ENCODE peak calls at places on chromosome 11, in eight cellular contexts. Q is CD4-positive, alpha-beta T cell; X is colonic mucosa; V is lower lobe of right lung; B is pancreas; S is astrocyte; K is GM23248; E is SK-N-MC. G is an unnamed sample.

GRCh38 chr11:57363681-57364080 is 17.3 kb downstream of the PRG3 start:
- DNase-seq in Q (no peak), X (no peak), V (no peak), B (no peak), S (no peak), K (no peak), E (no peak), G (no peak)

GRCh38 chr11:131889146-131889577 is 518.7 kb downstream of the NTM start:
- DNase-seq in Q (no peak), X (no peak), V (no peak), B (no peak), S (peak; percentile 87), K (peak; percentile 87), E (no peak), G (no peak)

GRCh38 chr11:119222308-119222707 is 16.2 kb downstream of the CBL start:
- DNase-seq in Q (no peak), X (no peak), V (no peak), B (no peak), S (peak; percentile 44), K (peak; percentile 72), E (no peak), G (no peak)

GRCh38 chr11:70497536-70498075 is 99.3 kb downstream of the CTTN start:
- DNase-seq in Q (no peak), X (no peak), V (peak; percentile 24), B (no peak), S (no peak), K (no peak), E (no peak), G (peak; percentile 3)

GRCh38 chr11:92941676-92942571 is 27.5 kb upstream of the MTNR1B start:
- DNase-seq in Q (no peak), X (peak; percentile 24), V (no peak), B (no peak), S (peak; percentile 10), K (peak; percentile 63), E (no peak), G (no peak)

GRCh38 chr11:123434262-123434661 is 4.2 kb downstream of the GRAMD1B start:
- DNase-seq in Q (no peak), X (no peak), V (no peak), B (no peak), S (peak; percentile 5), K (peak; percentile 59), E (no peak), G (no peak)

GRCh38 chr11:73029408-73029807 is 112.7 kb downstream of the FCHSD2 start:
- DNase-seq in Q (no peak), X (no peak), V (no peak), B (no peak), S (no peak), K (no peak), E (no peak), G (no peak)

GRCh38 chr11:67384851-67385366 is 6.9 kb upstream of the RAD9A start:
- DNase-seq in Q (no peak), X (no peak), V (no peak), B (no peak), S (peak; percentile 34), K (peak; percentile 68), E (no peak), G (no peak)

GRCh38 chr11:64235427-64236161 is 1.2 kb downstream of the VEGFB start:
- DNase-seq in Q (no peak), X (no peak), V (no peak), B (peak; percentile 75), S (no peak), K (no peak), E (no peak), G (no peak)

GRCh38 chr11:126543691-126544090 is 188.2 kb downstream of the ST3GAL4 start:
- DNase-seq in Q (no peak), X (no peak), V (no peak), B (no peak), S (no peak), K (no peak), E (no peak), G (no peak)

DNA sequence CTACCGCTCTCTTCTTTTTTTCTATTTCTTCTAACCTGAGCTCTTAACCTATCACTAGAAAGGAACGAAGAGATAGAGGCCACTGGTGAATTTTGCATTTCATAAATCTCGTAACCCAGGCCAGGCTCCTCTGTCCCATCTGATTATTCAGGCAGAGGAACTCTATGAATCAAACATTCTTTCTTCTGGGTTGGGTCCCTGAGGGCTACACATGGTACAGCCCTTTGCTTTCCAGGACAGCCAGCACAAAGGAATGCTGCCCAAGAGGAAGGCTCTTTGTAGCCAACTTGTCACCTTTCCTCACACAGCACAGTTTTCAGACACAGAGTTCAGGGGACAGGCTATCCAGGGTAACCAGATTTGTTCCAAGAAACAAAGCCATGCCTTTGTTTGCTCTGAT is 878.6 kb upstream of the LRRC4C start:
- DNase-seq in Q (no peak), X (no peak), V (no peak), B (no peak), S (no peak), K (no peak), E (no peak), G (no peak)
- H3K9me3 ChIP-seq in Q (no peaks in the 10 kb centered on the region), X (no peaks in the 10 kb centered on the region), V (peaks cover 8% of the 10 kb centered on the region), B (no peaks in the 10 kb centered on the region), S (no peaks in the 10 kb centered on the region), K (no peaks in the 10 kb centered on the region), E (no peaks in the 10 kb centered on the region), G (no peaks in the 10 kb centered on the region)

GRCh38 chr11:62001450-62002178 is 34.2 kb upstream of the FTH1 start:
- DNase-seq in Q (no peak), X (peak; percentile 84), V (no peak), B (peak; percentile 82), S (no peak), K (no peak), E (no peak), G (no peak)

GRCh38 chr11:62005231-62005661 is 37.8 kb upstream of the FTH1 start:
- DNase-seq in Q (no peak), X (no peak), V (no peak), B (no peak), S (no peak), K (peak; percentile 19), E (no peak), G (no peak)

GRCh38 chr11:62008177-62008576 is 40.7 kb upstream of the FTH1 start:
- DNase-seq in Q (no peak), X (no peak), V (no peak), B (no peak), S (no peak), K (no peak), E (no peak), G (no peak)

GRCh38 chr11:62000539-62001446 is 33.4 kb upstream of the FTH1 start:
- DNase-seq in Q (no peak), X (no peak), V (no peak), B (no peak), S (no peak), K (no peak), E (no peak), G (no peak)

GRCh38 chr11:62004473-62004872 is 37.0 kb upstream of the FTH1 start:
- DNase-seq in Q (no peak), X (no peak), V (no peak), B (no peak), S (peak; percentile 75), K (peak; percentile 47), E (no peak), G (no peak)
- H3K9me3 ChIP-seq in Q (peaks cover 2% of the 10 kb centered on the region), X (no peaks in the 10 kb centered on the region), V (peaks cover 5% of the 10 kb centered on the region), B (no peaks in the 10 kb centered on the region), S (peaks cover 3% of the 10 kb centered on the region), K (peaks cover under 1% of the 10 kb centered on the region), E (no peaks in the 10 kb centered on the region), G (no peaks in the 10 kb centered on the region)

GRCh38 chr11:55106391-55106790 is 155.6 kb upstream of the TRIM48 start:
- DNase-seq in Q (no peak), X (no peak), V (no peak), B (no peak), S (no peak), K (no peak), E (no peak), G (no peak)
- H3K9me3 ChIP-seq in Q (peaks cover 14% of the 10 kb centered on the region), X (no peaks in the 10 kb centered on the region), V (peaks cover 56% of the 10 kb centered on the region), B (no peaks in the 10 kb centered on the region), S (no peaks in the 10 kb centered on the region), K (peaks cover 3% of the 10 kb centered on the region), E (no peaks in the 10 kb centered on the region), G (no peaks in the 10 kb centered on the region)

DNA sequence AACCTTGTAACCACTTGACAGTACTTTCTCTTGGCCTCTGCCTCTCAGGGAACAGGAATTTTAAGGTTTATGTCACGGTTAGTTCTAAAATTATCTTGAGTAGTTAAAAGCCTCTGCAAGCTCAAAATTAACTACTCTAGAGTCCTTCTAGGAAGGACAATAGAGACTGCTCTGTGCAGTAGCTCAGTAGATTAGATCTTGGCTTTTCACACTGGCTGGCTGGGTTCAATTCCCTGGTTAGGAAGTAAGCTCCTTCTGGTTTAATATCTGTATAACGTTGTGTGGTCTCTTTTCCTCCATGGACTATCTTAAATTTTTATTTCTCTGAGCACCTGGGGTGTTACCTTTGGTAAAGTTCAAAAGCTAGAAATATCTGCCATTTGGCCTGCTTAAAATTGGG is 109.2 kb downstream of the AASDHPPT start:
- DNase-seq in Q (no peak), X (no peak), V (no peak), B (no peak), S (no peak), K (peak; percentile 5), E (no peak), G (no peak)
- H3K9me3 ChIP-seq in Q (no peaks in the 10 kb centered on the region), X (no peaks in the 10 kb centered on the region), V (no peaks in the 10 kb centered on the region), B (no peaks in the 10 kb centered on the region), S (no peaks in the 10 kb centered on the region), K (no peaks in the 10 kb centered on the region), E (no peaks in the 10 kb centered on the region), G (no peaks in the 10 kb centered on the region)

GRCh38 chr11:79404325-79404724 is 36.5 kb downstream of the TENM4 start:
- DNase-seq in Q (no peak), X (no peak), V (no peak), B (no peak), S (no peak), K (peak; percentile 28), E (no peak), G (no peak)
- H3K9me3 ChIP-seq in Q (no peaks in the 10 kb centered on the region), X (no peaks in the 10 kb centered on the region), V (no peaks in the 10 kb centered on the region), B (no peaks in the 10 kb centered on the region), S (no peaks in the 10 kb centered on the region), K (no peaks in the 10 kb centered on the region), E (no peaks in the 10 kb centered on the region), G (no peaks in the 10 kb centered on the region)

G was measured in T-helper 17 cell.